ENCODE peak calls at places on chromosome 13, in six cellular contexts. One of them, this sample, is unnamed.

GRCh38 chr13:28622286-28622685 is 36.6 kb upstream of the POMP start:
- DNase-seq in GM13977: no peak
- DNase-seq in amygdala: peak
- DNase-seq in T-helper 2 cell: no peak
- DNase-seq in stimulated activated CD4-positive, alpha-beta T cell treated with anti-CD3 and anti-CD28 coated beads, Interleukin-1b, Interleukin-23, amount 100 ng/mL, for 24 hours: no peak
- DNase-seq in activated CD4-positive, alpha-beta T cell treated with anti-CD3 and anti-CD28 coated beads for 48 hours: no peak
- DNase-seq in this sample: no peak

GRCh38 chr13:45768668-45769067 is 66.5 kb downstream of the CBY2 start:
- DNase-seq in stimulated activated CD4-positive, alpha-beta T cell treated with anti-CD3 and anti-CD28 coated beads, Interleukin-1b, Interleukin-23, amount 100 ng/mL, for 24 hours: no peak
- DNase-seq in activated CD4-positive, alpha-beta T cell treated with anti-CD3 and anti-CD28 coated beads for 48 hours: no peak
- DNase-seq in GM13977: no peak
- DNase-seq in amygdala: no peak
- DNase-seq in T-helper 2 cell: no peak
- DNase-seq in this sample: no peak

GRCh38 chr13:98779695-98780094 is 27.2 kb upstream of the SLC15A1 start:
- DNase-seq in T-helper 2 cell: no peak
- DNase-seq in activated CD4-positive, alpha-beta T cell treated with anti-CD3 and anti-CD28 coated beads for 48 hours: no peak
- DNase-seq in GM13977: no peak
- DNase-seq in stimulated activated CD4-positive, alpha-beta T cell treated with anti-CD3 and anti-CD28 coated beads, Interleukin-1b, Interleukin-23, amount 100 ng/mL, for 24 hours: no peak
- DNase-seq in amygdala: no peak
- DNase-seq in this sample: no peak

GRCh38 chr13:114130708-114131580 is 1.5 kb downstream of the RASA3 start:
- DNase-seq in amygdala: peak
- DNase-seq in stimulated activated CD4-positive, alpha-beta T cell treated with anti-CD3 and anti-CD28 coated beads, Interleukin-1b, Interleukin-23, amount 100 ng/mL, for 24 hours: no peak
- DNase-seq in T-helper 2 cell: peak
- DNase-seq in GM13977: peak
- DNase-seq in activated CD4-positive, alpha-beta T cell treated with anti-CD3 and anti-CD28 coated beads for 48 hours: peak
- DNase-seq in this sample: peak

GRCh38 chr13:80840313-80840976 is 499.5 kb upstream of the SPRY2 start:
- DNase-seq in stimulated activated CD4-positive, alpha-beta T cell treated with anti-CD3 and anti-CD28 coated beads, Interleukin-1b, Interleukin-23, amount 100 ng/mL, for 24 hours: no peak
- DNase-seq in GM13977: no peak
- DNase-seq in activated CD4-positive, alpha-beta T cell treated with anti-CD3 and anti-CD28 coated beads for 48 hours: no peak
- DNase-seq in T-helper 2 cell: no peak
- DNase-seq in amygdala: no peak
- DNase-seq in this sample: no peak

GRCh38 chr13:49836516-49836915 is 44.0 kb upstream of the KPNA3 start:
- DNase-seq in activated CD4-positive, alpha-beta T cell treated with anti-CD3 and anti-CD28 coated beads for 48 hours: no peak
- DNase-seq in T-helper 2 cell: no peak
- DNase-seq in amygdala: peak
- DNase-seq in GM13977: no peak
- DNase-seq in stimulated activated CD4-positive, alpha-beta T cell treated with anti-CD3 and anti-CD28 coated beads, Interleukin-1b, Interleukin-23, amount 100 ng/mL, for 24 hours: no peak
- DNase-seq in this sample: no peak

GRCh38 chr13:47656651-47657050 is 344.4 kb downstream of the SUCLA2 start:
- DNase-seq in GM13977: no peak
- DNase-seq in activated CD4-positive, alpha-beta T cell treated with anti-CD3 and anti-CD28 coated beads for 48 hours: no peak
- DNase-seq in amygdala: no peak
- DNase-seq in stimulated activated CD4-positive, alpha-beta T cell treated with anti-CD3 and anti-CD28 coated beads, Interleukin-1b, Interleukin-23, amount 100 ng/mL, for 24 hours: no peak
- DNase-seq in T-helper 2 cell: no peak
- DNase-seq in this sample: no peak

GRCh38 chr13:74444877-74445479 is 310.8 kb upstream of the KLF12 start:
- DNase-seq in GM13977: no peak
- DNase-seq in stimulated activated CD4-positive, alpha-beta T cell treated with anti-CD3 and anti-CD28 coated beads, Interleukin-1b, Interleukin-23, amount 100 ng/mL, for 24 hours: no peak
- DNase-seq in T-helper 2 cell: no peak
- DNase-seq in activated CD4-positive, alpha-beta T cell treated with anti-CD3 and anti-CD28 coated beads for 48 hours: no peak
- DNase-seq in amygdala: no peak
- DNase-seq in this sample: no peak

GRCh38 chr13:41981961-41982723 is 21.2 kb upstream of the VWA8 start:
- DNase-seq in T-helper 2 cell: no peak
- DNase-seq in stimulated activated CD4-positive, alpha-beta T cell treated with anti-CD3 and anti-CD28 coated beads, Interleukin-1b, Interleukin-23, amount 100 ng/mL, for 24 hours: no peak
- DNase-seq in GM13977: no peak
- DNase-seq in amygdala: no peak
- DNase-seq in activated CD4-positive, alpha-beta T cell treated with anti-CD3 and anti-CD28 coated beads for 48 hours: no peak
- DNase-seq in this sample: no peak

GRCh38 chr13:77222909-77223308 is 104.0 kb downstream of the MYCBP2 start:
- DNase-seq in amygdala: no peak
- DNase-seq in stimulated activated CD4-positive, alpha-beta T cell treated with anti-CD3 and anti-CD28 coated beads, Interleukin-1b, Interleukin-23, amount 100 ng/mL, for 24 hours: no peak
- DNase-seq in activated CD4-positive, alpha-beta T cell treated with anti-CD3 and anti-CD28 coated beads for 48 hours: no peak
- DNase-seq in GM13977: peak
- DNase-seq in T-helper 2 cell: no peak
- DNase-seq in this sample: no peak

GRCh38 chr13:20407759-20408158 is 117.9 kb downstream of the CRYL1 start:
- DNase-seq in stimulated activated CD4-positive, alpha-beta T cell treated with anti-CD3 and anti-CD28 coated beads, Interleukin-1b, Interleukin-23, amount 100 ng/mL, for 24 hours: no peak
- DNase-seq in GM13977: no peak
- DNase-seq in T-helper 2 cell: no peak
- DNase-seq in activated CD4-positive, alpha-beta T cell treated with anti-CD3 and anti-CD28 coated beads for 48 hours: no peak
- DNase-seq in amygdala: no peak
- DNase-seq in this sample: no peak

GRCh38 chr13:22403144-22403543 is 732.3 kb downstream of the FGF9 start:
- DNase-seq in GM13977: no peak
- DNase-seq in activated CD4-positive, alpha-beta T cell treated with anti-CD3 and anti-CD28 coated beads for 48 hours: no peak
- DNase-seq in T-helper 2 cell: no peak
- DNase-seq in stimulated activated CD4-positive, alpha-beta T cell treated with anti-CD3 and anti-CD28 coated beads, Interleukin-1b, Interleukin-23, amount 100 ng/mL, for 24 hours: no peak
- DNase-seq in amygdala: no peak
- DNase-seq in this sample: no peak

GRCh38 chr13:45413826-45414312 is 4.3 kb downstream of the SLC25A30 start:
- DNase-seq in GM13977: no peak
- DNase-seq in stimulated activated CD4-positive, alpha-beta T cell treated with anti-CD3 and anti-CD28 coated beads, Interleukin-1b, Interleukin-23, amount 100 ng/mL, for 24 hours: no peak
- DNase-seq in activated CD4-positive, alpha-beta T cell treated with anti-CD3 and anti-CD28 coated beads for 48 hours: no peak
- DNase-seq in T-helper 2 cell: no peak
- DNase-seq in amygdala: no peak
- DNase-seq in this sample: no peak

GRCh38 chr13:110226051-110226562 is 80.8 kb downstream of the COL4A1 start:
- DNase-seq in activated CD4-positive, alpha-beta T cell treated with anti-CD3 and anti-CD28 coated beads for 48 hours: no peak
- DNase-seq in amygdala: no peak
- DNase-seq in GM13977: no peak
- DNase-seq in T-helper 2 cell: no peak
- DNase-seq in stimulated activated CD4-positive, alpha-beta T cell treated with anti-CD3 and anti-CD28 coated beads, Interleukin-1b, Interleukin-23, amount 100 ng/mL, for 24 hours: no peak
- DNase-seq in this sample: no peak

GRCh38 chr13:92967923-92968322 is 258.7 kb upstream of the GPC6 start:
- DNase-seq in amygdala: no peak
- DNase-seq in T-helper 2 cell: no peak
- DNase-seq in GM13977: no peak
- DNase-seq in stimulated activated CD4-positive, alpha-beta T cell treated with anti-CD3 and anti-CD28 coated beads, Interleukin-1b, Interleukin-23, amount 100 ng/mL, for 24 hours: no peak
- DNase-seq in activated CD4-positive, alpha-beta T cell treated with anti-CD3 and anti-CD28 coated beads for 48 hours: no peak
- DNase-seq in this sample: peak

GRCh38 chr13:50650936-50651638 is 192.4 kb downstream of the DLEU7 start:
- DNase-seq in activated CD4-positive, alpha-beta T cell treated with anti-CD3 and anti-CD28 coated beads for 48 hours: no peak
- DNase-seq in amygdala: no peak
- DNase-seq in GM13977: no peak
- DNase-seq in stimulated activated CD4-positive, alpha-beta T cell treated with anti-CD3 and anti-CD28 coated beads, Interleukin-1b, Interleukin-23, amount 100 ng/mL, for 24 hours: no peak
- DNase-seq in T-helper 2 cell: no peak
- DNase-seq in this sample: no peak

GRCh38 chr13:108120332-108120731 is 95.0 kb downstream of the LIG4 start:
- DNase-seq in GM13977: no peak
- DNase-seq in stimulated activated CD4-positive, alpha-beta T cell treated with anti-CD3 and anti-CD28 coated beads, Interleukin-1b, Interleukin-23, amount 100 ng/mL, for 24 hours: no peak
- DNase-seq in activated CD4-positive, alpha-beta T cell treated with anti-CD3 and anti-CD28 coated beads for 48 hours: no peak
- DNase-seq in amygdala: no peak
- DNase-seq in T-helper 2 cell: no peak
- DNase-seq in this sample: peak

GRCh38 chr13:20395061-20395916 is 130.4 kb downstream of the CRYL1 start:
- DNase-seq in activated CD4-positive, alpha-beta T cell treated with anti-CD3 and anti-CD28 coated beads for 48 hours: no peak
- DNase-seq in GM13977: peak
- DNase-seq in stimulated activated CD4-positive, alpha-beta T cell treated with anti-CD3 and anti-CD28 coated beads, Interleukin-1b, Interleukin-23, amount 100 ng/mL, for 24 hours: no peak
- DNase-seq in amygdala: no peak
- DNase-seq in T-helper 2 cell: no peak
- DNase-seq in this sample: no peak

GRCh38 chr13:33366469-33367062 is 81.0 kb upstream of the STARD13 start:
- DNase-seq in stimulated activated CD4-positive, alpha-beta T cell treated with anti-CD3 and anti-CD28 coated beads, Interleukin-1b, Interleukin-23, amount 100 ng/mL, for 24 hours: no peak
- DNase-seq in T-helper 2 cell: no peak
- DNase-seq in amygdala: no peak
- DNase-seq in GM13977: no peak
- DNase-seq in activated CD4-positive, alpha-beta T cell treated with anti-CD3 and anti-CD28 coated beads for 48 hours: no peak
- DNase-seq in this sample: no peak

GRCh38 chr13:100520936-100521765 is 67.4 kb downstream of the GGACT start:
- DNase-seq in amygdala: no peak
- DNase-seq in T-helper 2 cell: no peak
- DNase-seq in activated CD4-positive, alpha-beta T cell treated with anti-CD3 and anti-CD28 coated beads for 48 hours: no peak
- DNase-seq in GM13977: no peak
- DNase-seq in stimulated activated CD4-positive, alpha-beta T cell treated with anti-CD3 and anti-CD28 coated beads, Interleukin-1b, Interleukin-23, amount 100 ng/mL, for 24 hours: no peak
- DNase-seq in this sample: no peak

GRCh38 chr13:25252770-25253169 is 34.5 kb downstream of the MTMR6 start:
- DNase-seq in amygdala: no peak
- DNase-seq in T-helper 2 cell: no peak
- DNase-seq in activated CD4-positive, alpha-beta T cell treated with anti-CD3 and anti-CD28 coated beads for 48 hours: no peak
- DNase-seq in stimulated activated CD4-positive, alpha-beta T cell treated with anti-CD3 and anti-CD28 coated beads, Interleukin-1b, Interleukin-23, amount 100 ng/mL, for 24 hours: no peak
- DNase-seq in GM13977: no peak
- DNase-seq in this sample: no peak

This sample was measured in NCI-H526 treated with DMSO at 0.1 percent for 48 hours.